ENCODE peak calls at places on chromosomes 12 and 14, in four cellular contexts. One of them, this sample, is unnamed.

GRCh38 chr12:63897931-63898330 is 53.4 kb downstream of the SRGAP1 start:
- DNase-seq in AG09319: no peak
- DNase-seq in NCI-H748 treated with DMSO at 0.1 percent for 48 hours: no peak
- DNase-seq in stimulated activated CD8-positive, alpha-beta memory T cell treated with anti-CD3 and anti-CD28 coated beads, Interleukin-4, amount 100 ng/mL, for 1 hour: no peak
- DNase-seq in this sample: no peak

GRCh38 chr12:11706509-11707331 is 57.2 kb downstream of the ETV6 start:
- DNase-seq in AG09319: no peak
- DNase-seq in NCI-H748 treated with DMSO at 0.1 percent for 48 hours: no peak
- DNase-seq in stimulated activated CD8-positive, alpha-beta memory T cell treated with anti-CD3 and anti-CD28 coated beads, Interleukin-4, amount 100 ng/mL, for 1 hour: no peak
- DNase-seq in this sample: no peak

GRCh38 chr14:89673499-89674225 is 256.6 kb upstream of the FOXN3 start:
- DNase-seq in AG09319: no peak
- DNase-seq in NCI-H748 treated with DMSO at 0.1 percent for 48 hours: no peak
- DNase-seq in stimulated activated CD8-positive, alpha-beta memory T cell treated with anti-CD3 and anti-CD28 coated beads, Interleukin-4, amount 100 ng/mL, for 1 hour: no peak
- DNase-seq in this sample: no peak

GRCh38 chr12:132146098-132146497 is 1.8 kb downstream of the NOC4L start:
- DNase-seq in AG09319: no peak
- DNase-seq in NCI-H748 treated with DMSO at 0.1 percent for 48 hours: no peak
- DNase-seq in stimulated activated CD8-positive, alpha-beta memory T cell treated with anti-CD3 and anti-CD28 coated beads, Interleukin-4, amount 100 ng/mL, for 1 hour: no peak
- DNase-seq in this sample: no peak

GRCh38 chr12:114316076-114316475 is 89.9 kb downstream of the TBX5 start:
- DNase-seq in AG09319: no peak
- DNase-seq in NCI-H748 treated with DMSO at 0.1 percent for 48 hours: no peak
- DNase-seq in stimulated activated CD8-positive, alpha-beta memory T cell treated with anti-CD3 and anti-CD28 coated beads, Interleukin-4, amount 100 ng/mL, for 1 hour: no peak
- DNase-seq in this sample: no peak

GRCh38 chr12:71371132-71371531 is 68.5 kb upstream of the LGR5 start:
- DNase-seq in AG09319: no peak
- DNase-seq in NCI-H748 treated with DMSO at 0.1 percent for 48 hours: no peak
- DNase-seq in stimulated activated CD8-positive, alpha-beta memory T cell treated with anti-CD3 and anti-CD28 coated beads, Interleukin-4, amount 100 ng/mL, for 1 hour: no peak
- DNase-seq in this sample: no peak

GRCh38 chr12:116420476-116420875 is 138.7 kb upstream of the MAP1LC3B2 start:
- DNase-seq in AG09319: no peak
- DNase-seq in NCI-H748 treated with DMSO at 0.1 percent for 48 hours: no peak
- DNase-seq in stimulated activated CD8-positive, alpha-beta memory T cell treated with anti-CD3 and anti-CD28 coated beads, Interleukin-4, amount 100 ng/mL, for 1 hour: no peak
- DNase-seq in this sample: no peak

GRCh38 chr12:78494911-78495310 is 369.7 kb upstream of the SYT1 start:
- DNase-seq in AG09319: no peak
- DNase-seq in NCI-H748 treated with DMSO at 0.1 percent for 48 hours: no peak
- DNase-seq in stimulated activated CD8-positive, alpha-beta memory T cell treated with anti-CD3 and anti-CD28 coated beads, Interleukin-4, amount 100 ng/mL, for 1 hour: no peak
- DNase-seq in this sample: no peak

This sample was measured in nephron progenitor cell.